ENCODE peak calls at places on chromosomes 6 and 20, in seven cellular contexts. N is HepG2, A is HCT116, K is H1, O is SK-N-SH, U is GM12878, Z is K562. B is an unnamed sample.

GRCh38 chr20:57666834-57667157 is 43.0 kb downstream of the PMEPA1 start:
- DNase-seq in N (no peak), A (no peak), K (no peak), O (no peak), U (no peak), Z (no peak), B (no peak)

GRCh38 chr6:9039258-9039657 is 603.9 kb upstream of the SLC35B3 start:
- DNase-seq in N (no peak), A (no peak), K (no peak), O (no peak), U (no peak), Z (no peak), B (no peak)

GRCh38 chr6:70709826-70710225 is 42.1 kb downstream of the SMAP1 start:
- DNase-seq in N (peak; percentile 5), A (no peak), K (no peak), O (no peak), U (no peak), Z (no peak), B (no peak)

GRCh38 chr6:117783280-117783679 is 108.0 kb downstream of the NUS1 start:
- DNase-seq in N (no peak), A (no peak), K (no peak), O (no peak), U (no peak), Z (no peak), B (no peak)

GRCh38 chr6:157559201-157559756 is 178.3 kb downstream of the ZDHHC14 start:
- DNase-seq in N (no peak), A (no peak), K (no peak), O (no peak), U (no peak), Z (no peak), B (no peak)

GRCh38 chr6:34547921-34548644 is 8.0 kb downstream of the SPDEF start:
- DNase-seq in N (no peak), A (no peak), K (no peak), O (no peak), U (no peak), Z (no peak), B (no peak)

GRCh38 chr6:145815875-145816274 is 1.3 kb upstream of the FBXO30 start:
- DNase-seq in N (no peak), A (no peak), K (no peak), O (peak; percentile 19), U (no peak), Z (no peak), B (no peak)

GRCh38 chr6:106275692-106276091 is 49.9 kb downstream of the ATG5 start:
- DNase-seq in N (no peak), A (no peak), K (no peak), O (no peak), U (no peak), Z (no peak), B (no peak)

GRCh38 chr6:98323605-98324004 is 510.8 kb upstream of the POU3F2 start:
- DNase-seq in N (no peak), A (no peak), K (no peak), O (no peak), U (no peak), Z (no peak), B (no peak)

GRCh38 chr6:97405818-97406409 is 122.9 kb upstream of the MMS22L start:
- DNase-seq in N (no peak), A (no peak), K (no peak), O (no peak), U (no peak), Z (no peak), B (no peak)

DNA sequence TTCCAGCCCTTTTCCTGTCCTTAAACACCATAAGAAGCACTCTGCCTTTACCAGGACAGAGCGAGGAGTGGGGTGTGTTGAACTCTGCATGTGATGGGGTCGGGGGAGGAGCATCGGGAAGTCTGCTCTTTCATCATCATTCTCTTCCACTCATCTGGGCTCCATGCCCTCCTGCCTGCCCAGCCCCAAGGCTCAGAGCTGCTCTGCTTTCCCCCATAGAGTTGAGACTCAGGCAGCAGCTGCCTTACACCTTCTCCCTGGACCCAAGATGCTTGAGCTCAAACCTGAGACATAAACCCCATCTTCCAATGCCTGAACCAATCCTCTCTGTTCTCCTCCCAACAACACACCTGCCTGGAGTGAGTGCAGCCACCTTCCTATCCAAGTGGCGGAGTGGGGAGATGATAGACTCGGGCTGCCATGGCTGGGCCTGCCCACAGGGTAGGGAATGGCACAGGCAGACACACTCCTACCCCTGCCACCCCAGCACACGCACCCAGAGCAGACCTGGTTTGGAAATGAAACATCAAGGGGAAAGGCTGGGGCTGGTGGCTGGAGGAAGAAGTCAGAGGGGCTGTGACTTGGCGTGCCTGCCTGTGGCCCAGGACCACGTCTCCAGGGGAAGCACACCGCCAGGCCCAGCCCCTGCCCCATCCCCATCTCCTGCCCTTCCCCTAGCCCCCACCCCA is 28.4 kb downstream of the TFEB start:
- DNase-seq in N (no peak), A (no peak), K (no peak), O (no peak), U (no peak), Z (no peak), B (no peak)
- TF ChIP-seq JUND in N (no peak), A (no peak), K (no peak), O (no peak), U (no peak), Z (no peak), B (no peak)

GRCh38 chr6:20755631-20756030 is 221.4 kb downstream of the CDKAL1 start:
- DNase-seq in N (no peak), A (no peak), K (no peak), O (no peak), U (no peak), Z (no peak), B (no peak)
- TF ChIP-seq JUND in N (no peak), A (no peak), K (no peak), O (no peak), U (no peak), Z (no peak), B (no peak)

GRCh38 chr6:44829811-44830210 is 442.3 kb downstream of the CDC5L start:
- DNase-seq in N (no peak), A (no peak), K (no peak), O (no peak), U (peak; percentile 42), Z (no peak), B (no peak)
- TF ChIP-seq JUND in N (no peak), A (no peak), K (no peak), O (no peak), U (no peak), Z (no peak), B (no peak)

GRCh38 chr20:53608456-53609413 is 15.1 kb upstream of the ZNF217 start:
- DNase-seq in N (no peak), A (no peak), K (no peak), O (no peak), U (no peak), Z (peak; percentile 83), B (no peak)
- TF ChIP-seq JUND in N (no peak), A (no peak), K (no peak), O (no peak), U (no peak), Z (peak; percentile 45), B (no peak)

GRCh38 chr20:59063358-59064213 is 21.0 kb upstream of the PRELID3B start:
- DNase-seq in N (no peak), A (peak; percentile 75), K (no peak), O (peak; percentile 45), U (no peak), Z (no peak), B (no peak)
- TF ChIP-seq JUND in N (no peak), A (peak; percentile 70), K (no peak), O (peak; percentile 48), U (no peak), Z (peak; percentile 58), B (no peak)

DNA sequence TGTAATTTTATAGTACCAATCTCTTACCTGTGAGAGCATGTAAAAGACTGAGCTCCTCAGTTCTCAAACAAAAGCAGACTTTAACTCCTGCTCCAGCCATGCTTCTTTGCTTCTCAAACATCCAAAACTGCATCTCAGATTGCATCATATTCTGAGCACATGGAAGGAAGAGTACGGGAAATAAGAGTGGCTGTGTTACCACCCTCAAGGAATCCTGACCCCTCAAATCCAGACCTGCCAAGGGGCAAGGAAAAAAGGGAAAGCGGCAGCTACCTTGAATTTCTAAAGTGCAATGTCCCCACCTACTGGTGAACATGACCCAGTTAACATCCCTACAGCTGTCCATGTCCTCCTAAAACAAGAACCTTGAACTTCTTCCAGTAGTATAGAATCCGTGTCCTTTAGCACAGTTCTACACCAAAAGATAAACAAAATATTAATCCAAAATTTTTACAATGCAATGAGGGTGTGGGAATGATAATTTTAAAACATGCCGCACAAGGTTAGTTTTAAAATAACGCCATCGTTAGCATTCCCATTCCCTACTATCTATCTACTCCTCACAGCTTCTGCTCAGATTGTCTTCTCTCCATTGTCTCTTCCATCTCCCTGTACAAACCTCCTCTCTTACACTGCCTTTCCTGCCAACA is 34.1 kb upstream of the HLA-DQB1 start:
- DNase-seq in N (peak; percentile 56), A (peak; percentile 61), K (peak; percentile 34), O (peak; percentile 52), U (no peak), Z (peak; percentile 28), B (peak; percentile 81)
- TF ChIP-seq JUND in N (no peak), A (no peak), K (no peak), O (no peak), U (no peak), Z (no peak), B (no peak)

DNA sequence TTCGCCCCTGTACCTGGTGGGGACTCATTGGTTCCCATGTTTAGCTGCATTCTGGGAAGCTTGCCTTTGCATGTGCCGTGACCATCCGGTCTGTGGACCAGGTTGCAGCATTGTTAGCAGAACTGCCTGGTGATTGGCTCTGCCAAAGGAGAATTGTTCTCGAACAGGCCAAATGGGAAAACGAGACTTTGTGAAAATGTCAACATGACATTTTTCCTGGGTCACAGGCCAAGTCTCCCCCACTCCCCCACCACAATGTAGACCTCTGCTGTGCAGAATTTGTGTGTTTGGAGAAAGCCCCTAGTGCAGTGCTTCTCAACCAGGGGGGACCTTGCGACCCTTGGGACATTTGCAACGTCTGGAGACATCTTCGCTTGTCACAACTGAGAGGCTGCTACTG is 23.2 kb downstream of the CDH22 start:
- DNase-seq in N (no peak), A (no peak), K (no peak), O (no peak), U (no peak), Z (no peak), B (no peak)
- TF ChIP-seq JUND in N (no peak), A (no peak), K (no peak), O (no peak), U (no peak), Z (no peak), B (no peak)